ENCODE peak calls at places on chromosomes 5 and 9, in six cellular contexts. D, L, J, Q, S and G are unnamed samples.

GRCh38 chr5:150126921-150127265 is 28.8 kb downstream of the PDGFRB start:
- DNase-seq in D (no peak), L (no peak), J (no peak), Q (no peak), S (no peak), G (no peak)

GRCh38 chr9:90953200-90953599 is 151.6 kb downstream of the SYK start:
- DNase-seq in D (no peak), L (no peak), J (no peak), Q (no peak), S (no peak), G (no peak)

GRCh38 chr5:96936431-96937221 is 746 bp downstream of the LNPEP start:
- DNase-seq in D (peak), L (peak), J (peak), Q (peak), S (peak), G (no peak)

GRCh38 chr9:5453004-5453403 is 2.7 kb downstream of the CD274 start:
- DNase-seq in D (no peak), L (no peak), J (no peak), Q (no peak), S (no peak), G (no peak)

GRCh38 chr5:9222054-9222738 is 323.7 kb downstream of the SEMA5A start:
- DNase-seq in D (no peak), L (no peak), J (no peak), Q (no peak), S (no peak), G (no peak)

GRCh38 chr5:157308826-157309465 is 43.0 kb downstream of the CYFIP2 start:
- DNase-seq in D (peak), L (peak), J (no peak), Q (no peak), S (no peak), G (peak)

GRCh38 chr9:4550777-4551476 is 60.7 kb downstream of the SLC1A1 start:
- DNase-seq in D (peak), L (peak), J (no peak), Q (peak), S (no peak), G (peak)

GRCh38 chr5:140298183-140298601 is 4.7 kb downstream of the PFDN1 start:
- DNase-seq in D (peak), L (peak), J (no peak), Q (peak), S (no peak), G (no peak)

GRCh38 chr9:37747271-37747753 is 6.3 kb upstream of the TRMT10B start:
- DNase-seq in D (peak), L (peak), J (peak), Q (peak), S (peak), G (peak)

GRCh38 chr5:132752581-132753125 is 5.4 kb downstream of the CCNI2 start:
- DNase-seq in D (no peak), L (no peak), J (no peak), Q (no peak), S (no peak), G (no peak)

GRCh38 chr5:176429972-176430371 is 13.6 kb upstream of the CLTB start:
- DNase-seq in D (no peak), L (no peak), J (no peak), Q (no peak), S (no peak), G (no peak)

GRCh38 chr9:35748858-35749514 is at the start of the genes GBA2 and RGP1:
- DNase-seq in D (peak), L (peak), J (peak), Q (peak), S (peak), G (peak)

GRCh38 chr9:136245194-136246150 is at the start of gene QSOX2:
- DNase-seq in D (peak), L (peak), J (peak), Q (peak), S (peak), G (peak)

GRCh38 chr9:128635266-128636023 is 21.2 kb downstream of the DYNC2I2 start:
- DNase-seq in D (peak), L (peak), J (peak), Q (peak), S (peak), G (peak)

GRCh38 chr9:70043689-70044449 is at the start of gene MAMDC2:
- DNase-seq in D (peak), L (peak), J (peak), Q (peak), S (peak), G (peak)

GRCh38 chr9:70049236-70049635 is 5.6 kb downstream of the MAMDC2 start:
- DNase-seq in D (peak), L (peak), J (peak), Q (no peak), S (peak), G (peak)

GRCh38 chr9:70044450-70045307 is 1.0 kb downstream of the MAMDC2 start:
- DNase-seq in D (peak), L (peak), J (peak), Q (peak), S (no peak), G (peak)

GRCh38 chr9:70045452-70045851 is 1.8 kb downstream of the MAMDC2 start:
- DNase-seq in D (no peak), L (no peak), J (no peak), Q (no peak), S (no peak), G (no peak)

DNA sequence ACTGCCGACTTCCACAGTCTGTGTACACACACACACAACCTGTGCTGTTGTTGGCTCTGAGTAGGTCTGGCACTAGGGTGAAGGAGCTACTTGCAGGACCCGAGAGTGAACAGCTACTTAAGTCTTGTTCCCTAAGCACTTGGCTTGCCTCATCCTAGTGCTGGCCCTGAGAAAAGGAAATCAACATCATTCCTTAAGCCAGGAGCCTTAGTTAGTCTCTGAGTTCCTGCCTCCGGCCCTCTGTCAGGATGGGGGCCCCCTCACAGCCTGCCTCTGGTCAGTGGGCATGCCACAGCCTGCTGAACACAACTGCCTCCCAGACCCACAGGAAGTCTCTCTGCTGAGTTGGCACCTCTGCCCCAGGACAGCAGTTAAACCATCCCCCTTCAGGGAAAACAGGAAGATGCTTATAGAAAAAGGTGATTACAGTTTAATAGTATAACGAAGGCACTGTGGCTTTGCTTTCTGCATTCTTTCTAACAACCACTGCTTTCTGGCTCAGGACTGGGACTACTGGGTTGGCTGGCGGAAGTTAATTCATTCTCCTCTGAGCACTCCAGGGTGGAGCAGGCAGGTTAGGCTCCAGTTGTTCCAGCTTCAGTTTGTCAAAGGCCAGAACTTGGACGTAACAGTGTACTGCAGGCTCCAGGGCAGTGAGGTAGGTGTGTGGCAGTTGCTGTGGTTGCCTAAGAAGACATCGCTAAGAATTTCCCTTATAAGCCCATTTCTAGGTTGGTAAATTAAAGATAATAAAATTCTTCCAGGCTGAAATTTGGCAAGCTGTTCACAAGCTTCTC is 2.8 kb downstream of the MAMDC2 start:
- DNase-seq in D (no peak), L (peak), J (no peak), Q (peak), S (no peak), G (no peak)
- H3K4me3 ChIP-seq in D (no peak), L (no peak), J (peak), Q (no peak), S (peak), G (no peak)

GRCh38 chr5:94693043-94693822 is 74.8 kb downstream of the SLF1 start:
- DNase-seq in D (peak), L (peak), J (no peak), Q (peak), S (no peak), G (peak)
- TF ChIP-seq CTCF in D (peak), L (peak), J (no peak), Q (peak), S (peak), G (peak)

GRCh38 chr9:14043491-14043890 is 270.4 kb downstream of the NFIB start:
- DNase-seq in D (peak), L (no peak), J (no peak), Q (no peak), S (no peak), G (no peak)
- H3K4me3 ChIP-seq in D (no peak), L (no peak), J (no peak), Q (no peak), S (no peak), G (no peak)

GRCh38 chr9:134048582-134048968 is 19.3 kb downstream of the BRD3 start:
- DNase-seq in D (no peak), L (no peak), J (no peak), Q (no peak), S (no peak), G (no peak)

GRCh38 chr9:134049236-134049635 is 18.6 kb downstream of the BRD3 start:
- DNase-seq in D (no peak), L (no peak), J (peak), Q (no peak), S (peak), G (no peak)

GRCh38 chr9:134050726-134051125 is 17.1 kb downstream of the BRD3 start:
- DNase-seq in D (no peak), L (no peak), J (no peak), Q (no peak), S (no peak), G (no peak)

GRCh38 chr9:134051319-134051718 is 16.5 kb downstream of the BRD3 start:
- DNase-seq in D (no peak), L (no peak), J (no peak), Q (no peak), S (no peak), G (no peak)

GRCh38 chr9:134049772-134050588 is 17.8 kb downstream of the BRD3 start:
- DNase-seq in D (no peak), L (no peak), J (peak), Q (no peak), S (no peak), G (no peak)
- TF ChIP-seq CTCF in D (no peak), L (no peak), J (no peak), Q (no peak), S (no peak), G (no peak)

GRCh38 chr5:73266925-73267775 is 94.2 kb downstream of the TMEM174 start:
- DNase-seq in D (no peak), L (no peak), J (no peak), Q (no peak), S (no peak), G (peak)
- H3K4me3 ChIP-seq in D (no peak), L (no peak), J (no peak), Q (no peak), S (no peak), G (no peak)